ENCODE peak calls at places on chromosomes 13 and 19, in six cellular contexts. One of them, this sample, is unnamed.

GRCh38 chr19:28258794-28259193 is 954.2 kb downstream of the UQCRFS1 start:
- DNase-seq in tibial nerve: no peak
- DNase-seq in HTR-8/SVneo: no peak
- DNase-seq in progenitor cell of endocrine pancreas: no peak
- DNase-seq in AG09309: no peak
- DNase-seq in T-helper 2 cell: no peak
- DNase-seq in this sample: no peak

GRCh38 chr19:13023666-13024065 is 28.4 kb downstream of the NFIX start:
- DNase-seq in progenitor cell of endocrine pancreas: no peak
- DNase-seq in T-helper 2 cell: no peak
- DNase-seq in HTR-8/SVneo: peak; percentile 43
- DNase-seq in AG09309: no peak
- DNase-seq in tibial nerve: no peak
- DNase-seq in this sample: no peak

GRCh38 chr13:62357887-62358645 is 942.4 kb upstream of the PCDH20 start:
- DNase-seq in T-helper 2 cell: no peak
- DNase-seq in tibial nerve: no peak
- DNase-seq in HTR-8/SVneo: peak; percentile 7
- DNase-seq in progenitor cell of endocrine pancreas: peak; percentile 24
- DNase-seq in AG09309: no peak
- DNase-seq in this sample: no peak

GRCh38 chr13:43894438-43894837 is 14.7 kb downstream of the LACC1 start:
- DNase-seq in progenitor cell of endocrine pancreas: no peak
- DNase-seq in AG09309: no peak
- DNase-seq in HTR-8/SVneo: no peak
- DNase-seq in tibial nerve: no peak
- DNase-seq in T-helper 2 cell: no peak
- DNase-seq in this sample: no peak

GRCh38 chr19:45294291-45295029 is 28.2 kb downstream of the CKM start:
- DNase-seq in HTR-8/SVneo: no peak
- DNase-seq in AG09309: no peak
- DNase-seq in progenitor cell of endocrine pancreas: no peak
- DNase-seq in T-helper 2 cell: no peak
- DNase-seq in tibial nerve: no peak
- DNase-seq in this sample: no peak

GRCh38 chr19:27392027-27392632 is 1820.8 kb downstream of the UQCRFS1 start:
- DNase-seq in AG09309: no peak
- DNase-seq in HTR-8/SVneo: no peak
- DNase-seq in tibial nerve: peak; percentile 9
- DNase-seq in T-helper 2 cell: no peak
- DNase-seq in progenitor cell of endocrine pancreas: no peak
- DNase-seq in this sample: peak; percentile 36

GRCh38 chr19:51931921-51932320 is 4.6 kb downstream of the ZNF613 start:
- DNase-seq in T-helper 2 cell: no peak
- DNase-seq in tibial nerve: no peak
- DNase-seq in AG09309: no peak
- DNase-seq in progenitor cell of endocrine pancreas: no peak
- DNase-seq in HTR-8/SVneo: no peak
- DNase-seq in this sample: no peak

GRCh38 chr13:81636120-81636519 is 1295.2 kb upstream of the SPRY2 start:
- DNase-seq in progenitor cell of endocrine pancreas: no peak
- DNase-seq in tibial nerve: no peak
- DNase-seq in AG09309: no peak
- DNase-seq in HTR-8/SVneo: no peak
- DNase-seq in T-helper 2 cell: no peak
- DNase-seq in this sample: no peak

GRCh38 chr19:35901854-35902661 is at the start of gene HCST:
- DNase-seq in T-helper 2 cell: no peak
- DNase-seq in HTR-8/SVneo: no peak
- DNase-seq in tibial nerve: no peak
- DNase-seq in AG09309: no peak
- DNase-seq in progenitor cell of endocrine pancreas: no peak
- DNase-seq in this sample: peak; percentile 58

GRCh38 chr13:98890920-98891319 is 86.9 kb downstream of the DOCK9 start:
- DNase-seq in progenitor cell of endocrine pancreas: no peak
- DNase-seq in T-helper 2 cell: no peak
- DNase-seq in AG09309: no peak
- DNase-seq in tibial nerve: no peak
- DNase-seq in HTR-8/SVneo: no peak
- DNase-seq in this sample: no peak

GRCh38 chr19:31897292-31897691 is 448.1 kb upstream of the ZNF507 start:
- DNase-seq in HTR-8/SVneo: no peak
- DNase-seq in T-helper 2 cell: no peak
- DNase-seq in AG09309: no peak
- DNase-seq in tibial nerve: no peak
- DNase-seq in progenitor cell of endocrine pancreas: no peak
- DNase-seq in this sample: no peak

GRCh38 chr19:41870401-41870873 is 6.6 kb upstream of the CD79A start:
- DNase-seq in progenitor cell of endocrine pancreas: no peak
- DNase-seq in tibial nerve: no peak
- DNase-seq in HTR-8/SVneo: no peak
- DNase-seq in T-helper 2 cell: no peak
- DNase-seq in AG09309: no peak
- DNase-seq in this sample: no peak

GRCh38 chr19:55340144-55340783 is 588 bp downstream of the KMT5C start:
- DNase-seq in progenitor cell of endocrine pancreas: peak; percentile 29
- DNase-seq in HTR-8/SVneo: no peak
- DNase-seq in T-helper 2 cell: no peak
- DNase-seq in AG09309: no peak
- DNase-seq in tibial nerve: no peak
- DNase-seq in this sample: peak; percentile 80

GRCh38 chr13:66933994-66934393 is 296.1 kb downstream of the PCDH9 start:
- DNase-seq in tibial nerve: no peak
- DNase-seq in T-helper 2 cell: no peak
- DNase-seq in HTR-8/SVneo: peak; percentile 0
- DNase-seq in progenitor cell of endocrine pancreas: no peak
- DNase-seq in AG09309: no peak
- DNase-seq in this sample: no peak